ENCODE peak calls at places on chromosome 13, in four cellular contexts. One of them, this sample, is unnamed. For H3K36me3, the result is how much of the 10 kb centered on the place peaks cover.

GRCh38 chr13:51614350-51614786 is 30.1 kb downstream of the WDFY2 start:
- DNase-seq in H1: no peak
- DNase-seq in upper lobe of left lung: no peak
- DNase-seq in transverse colon: peak
- DNase-seq in this sample: no peak

GRCh38 chr13:23557043-23557442 is 13.2 kb upstream of the TNFRSF19 start:
- DNase-seq in transverse colon: no peak
- DNase-seq in upper lobe of left lung: no peak
- DNase-seq in H1: no peak
- DNase-seq in this sample: no peak

GRCh38 chr13:33276581-33276980 is 9.0 kb downstream of the STARD13 start:
- DNase-seq in transverse colon: no peak
- DNase-seq in upper lobe of left lung: no peak
- DNase-seq in H1: no peak
- DNase-seq in this sample: no peak

GRCh38 chr13:94433055-94433947 is 46.2 kb downstream of the DCT start:
- DNase-seq in transverse colon: peak
- DNase-seq in upper lobe of left lung: peak
- DNase-seq in H1: peak
- DNase-seq in this sample: no peak

GRCh38 chr13:113001251-113002140 is 32.5 kb downstream of the MCF2L start:
- DNase-seq in transverse colon: peak
- DNase-seq in H1: no peak
- DNase-seq in upper lobe of left lung: peak
- DNase-seq in this sample: no peak

GRCh38 chr13:32376642-32377418 is 51.1 kb downstream of the N4BP2L1 start:
- DNase-seq in transverse colon: no peak
- DNase-seq in upper lobe of left lung: no peak
- DNase-seq in H1: no peak
- DNase-seq in this sample: no peak

GRCh38 chr13:113904411-113904810 is 40.5 kb upstream of the GAS6 start:
- DNase-seq in H1: peak
- DNase-seq in upper lobe of left lung: peak
- DNase-seq in transverse colon: peak
- DNase-seq in this sample: no peak

GRCh38 chr13:114102521-114103288 is 29.7 kb downstream of the RASA3 start:
- DNase-seq in upper lobe of left lung: peak
- DNase-seq in transverse colon: peak
- DNase-seq in H1: no peak
- DNase-seq in this sample: no peak

GRCh38 chr13:77034883-77035282 is 7.9 kb upstream of the FBXL3 start:
- DNase-seq in H1: no peak
- DNase-seq in upper lobe of left lung: no peak
- DNase-seq in transverse colon: no peak
- DNase-seq in this sample: no peak

GRCh38 chr13:100301418-100301817 is 212.5 kb downstream of the PCCA start:
- DNase-seq in upper lobe of left lung: no peak
- DNase-seq in H1: no peak
- DNase-seq in transverse colon: no peak
- DNase-seq in this sample: no peak

GRCh38 chr13:84096221-84096620 is 213.9 kb upstream of the SLITRK1 start:
- DNase-seq in H1: no peak
- DNase-seq in transverse colon: no peak
- DNase-seq in upper lobe of left lung: no peak
- DNase-seq in this sample: no peak

GRCh38 chr13:114087430-114087829 is 45.0 kb downstream of the RASA3 start:
- DNase-seq in upper lobe of left lung: peak
- DNase-seq in transverse colon: no peak
- DNase-seq in H1: no peak
- DNase-seq in this sample: no peak

GRCh38 chr13:34805347-34805746 is 136.7 kb upstream of the NBEA start:
- DNase-seq in upper lobe of left lung: no peak
- DNase-seq in transverse colon: no peak
- DNase-seq in H1: no peak
- DNase-seq in this sample: no peak

GRCh38 chr13:52848455-52849190 is at the start of gene PCDH8:
- DNase-seq in upper lobe of left lung: no peak
- DNase-seq in transverse colon: no peak
- DNase-seq in H1: peak
- DNase-seq in this sample: no peak

GRCh38 chr13:44815507-44816074 is 173.7 kb downstream of the NUFIP1 start:
- DNase-seq in upper lobe of left lung: peak
- DNase-seq in transverse colon: no peak
- DNase-seq in H1: no peak
- DNase-seq in this sample: no peak

GRCh38 chr13:101115762-101116161 is 300.5 kb downstream of the NALCN start:
- DNase-seq in transverse colon: no peak
- DNase-seq in upper lobe of left lung: no peak
- DNase-seq in H1: no peak
- DNase-seq in this sample: no peak

GRCh38 chr13:21979156-21979819 is 308.4 kb downstream of the FGF9 start:
- DNase-seq in transverse colon: no peak
- DNase-seq in upper lobe of left lung: no peak
- DNase-seq in H1: no peak
- DNase-seq in this sample: no peak

GRCh38 chr13:64591981-64592380 is 2638.2 kb downstream of the PCDH9 start:
- DNase-seq in upper lobe of left lung: no peak
- DNase-seq in H1: no peak
- DNase-seq in transverse colon: no peak
- DNase-seq in this sample: no peak

GRCh38 chr13:63838366-63839110 is 2422.9 kb upstream of the PCDH20 start:
- DNase-seq in upper lobe of left lung: no peak
- DNase-seq in H1: peak
- DNase-seq in transverse colon: no peak
- DNase-seq in this sample: no peak

DNA sequence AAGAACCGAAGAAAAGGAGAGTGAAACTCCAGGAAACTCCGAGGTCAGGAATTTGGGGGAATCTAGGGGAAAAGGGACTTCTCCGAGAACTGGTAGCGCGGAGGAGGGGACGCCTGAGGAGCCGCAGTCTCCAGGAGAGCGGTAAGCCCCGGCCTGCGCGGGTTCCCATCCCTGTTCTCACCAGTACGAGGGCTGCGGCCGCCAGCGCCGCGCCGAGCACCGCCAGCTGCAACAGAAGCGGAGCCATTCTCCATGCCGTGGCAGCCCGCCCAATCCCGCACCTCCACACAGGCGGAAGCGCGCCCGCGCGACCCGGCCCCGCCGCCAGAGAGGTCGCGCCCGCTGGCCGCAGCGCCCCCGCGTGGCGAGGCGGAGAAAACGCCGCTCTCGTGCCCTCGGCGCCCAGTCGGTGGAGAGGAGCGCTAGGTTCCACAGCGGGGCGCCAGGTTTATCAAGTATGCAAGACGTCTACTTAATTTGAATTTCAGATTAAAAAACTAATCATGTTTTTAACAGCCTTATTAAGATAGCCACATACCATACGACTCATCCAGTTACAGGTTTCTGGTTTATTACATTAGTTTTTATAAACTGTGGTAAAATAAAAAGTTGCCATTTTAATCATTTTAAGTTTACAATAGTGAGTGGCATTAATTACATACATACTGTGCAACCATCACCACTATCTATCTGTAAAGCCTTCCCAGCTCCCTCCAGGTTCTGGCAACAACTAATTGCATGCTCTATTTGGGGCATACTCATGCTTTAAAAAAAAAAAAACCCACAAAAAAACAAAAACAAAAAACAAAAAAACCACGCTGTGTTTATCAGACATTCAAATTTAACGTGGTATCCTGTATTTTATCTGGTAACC is at the start of gene ALG5:
- DNase-seq in H1: peak
- DNase-seq in transverse colon: peak
- DNase-seq in upper lobe of left lung: peak
- DNase-seq in this sample: peak
- TF ChIP-seq POLR2A in H1: peak
- TF ChIP-seq POLR2A in transverse colon: peak
- TF ChIP-seq POLR2A in upper lobe of left lung: peak
- TF ChIP-seq POLR2A in this sample: peak

DNA sequence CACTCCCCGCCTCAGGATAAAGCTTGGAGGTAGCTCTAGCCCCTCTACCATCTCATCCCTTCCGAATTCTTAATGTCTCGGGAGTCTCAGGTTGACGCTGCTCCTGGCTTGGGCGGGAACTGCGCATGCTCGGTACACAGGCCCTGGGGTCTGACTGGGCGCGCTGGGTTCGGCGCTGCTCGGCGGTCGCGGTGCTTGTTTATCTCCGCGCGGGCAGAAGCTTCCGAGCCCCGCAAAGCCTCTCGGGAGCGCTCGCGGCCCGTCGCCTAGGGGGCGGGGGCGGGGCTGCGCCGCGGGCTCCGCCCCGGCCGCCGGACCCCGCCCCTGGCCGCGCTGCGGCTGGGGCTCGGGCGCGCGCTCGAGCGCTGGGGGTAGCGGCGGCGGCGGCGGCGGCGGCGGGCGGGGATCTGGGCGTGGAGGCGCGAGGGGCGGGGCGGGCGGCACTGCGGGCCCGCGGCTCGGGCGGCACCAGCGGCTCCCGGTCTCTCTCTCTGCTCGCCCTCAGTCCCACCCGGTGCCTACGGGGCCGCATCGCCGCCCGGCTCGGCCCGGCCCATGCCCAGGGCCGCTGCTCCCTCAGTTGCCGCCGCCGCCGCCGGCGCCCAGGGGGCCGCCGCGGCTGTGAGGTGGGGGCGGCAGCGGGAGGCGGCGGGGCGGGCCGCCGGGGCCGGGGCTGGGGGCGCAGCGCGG is at the start of gene RAP2A:
- DNase-seq in H1: peak
- DNase-seq in transverse colon: peak
- DNase-seq in upper lobe of left lung: peak
- DNase-seq in this sample: peak
- TF ChIP-seq CTCF in H1: no peak
- TF ChIP-seq CTCF in transverse colon: no peak
- TF ChIP-seq CTCF in upper lobe of left lung: no peak
- TF ChIP-seq CTCF in this sample: no peak

DNA sequence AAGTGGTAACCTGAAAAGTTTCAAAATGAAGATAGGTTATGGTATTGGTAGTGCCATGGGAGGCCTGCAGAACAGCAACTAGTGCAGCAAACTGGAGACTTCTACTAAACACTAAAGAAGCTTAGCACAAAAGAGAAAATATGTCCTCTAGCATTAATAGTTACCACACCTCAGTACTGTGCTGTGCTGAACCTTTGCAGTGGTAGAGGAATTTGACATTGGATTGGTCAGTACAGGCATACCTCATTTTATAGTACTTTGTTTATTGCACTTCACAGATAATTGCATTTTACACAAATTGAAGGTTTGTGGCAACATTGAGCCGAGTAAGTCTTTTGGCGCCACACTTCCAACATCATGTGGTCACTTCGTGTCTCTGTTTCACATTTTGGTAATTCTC is 40.4 kb downstream of the ZMYM2 start:
- DNase-seq in transverse colon: no peak
- DNase-seq in upper lobe of left lung: no peak
- DNase-seq in H1: no peak
- DNase-seq in this sample: no peak
- H3K36me3 ChIP-seq in transverse colon: under half
- H3K36me3 ChIP-seq in upper lobe of left lung: under half
- H3K36me3 ChIP-seq in H1: under half
- H3K36me3 ChIP-seq in this sample: under half

GRCh38 chr13:50081899-50082425 is 66.7 kb downstream of the KCNRG start:
- DNase-seq in upper lobe of left lung: peak
- DNase-seq in transverse colon: peak
- DNase-seq in H1: peak
- DNase-seq in this sample: peak
- TF ChIP-seq POLR2A in upper lobe of left lung: peak
- TF ChIP-seq POLR2A in transverse colon: peak
- TF ChIP-seq POLR2A in H1: no peak
- TF ChIP-seq POLR2A in this sample: peak

GRCh38 chr13:37109080-37109678 is 3.7 kb upstream of the CSNK1A1L start:
- DNase-seq in H1: no peak
- DNase-seq in upper lobe of left lung: no peak
- DNase-seq in transverse colon: no peak
- DNase-seq in this sample: no peak
- TF ChIP-seq CTCF in H1: peak
- TF ChIP-seq CTCF in upper lobe of left lung: no peak
- TF ChIP-seq CTCF in transverse colon: peak
- TF ChIP-seq CTCF in this sample: peak

GRCh38 chr13:30019648-30020626 is 169.5 kb upstream of the UBL3 start:
- DNase-seq in transverse colon: no peak
- DNase-seq in H1: no peak
- DNase-seq in upper lobe of left lung: no peak
- DNase-seq in this sample: no peak
- H3K36me3 ChIP-seq in transverse colon: under half
- H3K36me3 ChIP-seq in H1: under half
- H3K36me3 ChIP-seq in upper lobe of left lung: under half
- H3K36me3 ChIP-seq in this sample: under half

GRCh38 chr13:41196011-41196410 is 1.6 kb upstream of the KBTBD7 start:
- DNase-seq in upper lobe of left lung: no peak
- DNase-seq in H1: no peak
- DNase-seq in transverse colon: no peak
- DNase-seq in this sample: no peak

GRCh38 chr13:41196620-41197019 is 2.3 kb upstream of the KBTBD7 start:
- DNase-seq in upper lobe of left lung: no peak
- DNase-seq in transverse colon: no peak
- DNase-seq in H1: no peak
- DNase-seq in this sample: no peak

GRCh38 chr13:41193469-41193868 is 900 bp downstream of the KBTBD7 start:
- DNase-seq in H1: no peak
- DNase-seq in transverse colon: no peak
- DNase-seq in upper lobe of left lung: no peak
- DNase-seq in this sample: no peak

GRCh38 chr13:41199061-41199460 is 4.7 kb upstream of the KBTBD7 start:
- DNase-seq in transverse colon: no peak
- DNase-seq in H1: no peak
- DNase-seq in upper lobe of left lung: no peak
- DNase-seq in this sample: no peak

GRCh38 chr13:41193919-41194824 is at the start of gene KBTBD7:
- DNase-seq in H1: peak
- DNase-seq in upper lobe of left lung: peak
- DNase-seq in transverse colon: peak
- DNase-seq in this sample: peak
- TF ChIP-seq POLR2A in H1: peak
- TF ChIP-seq POLR2A in upper lobe of left lung: peak
- TF ChIP-seq POLR2A in transverse colon: peak
- TF ChIP-seq POLR2A in this sample: peak

DNA sequence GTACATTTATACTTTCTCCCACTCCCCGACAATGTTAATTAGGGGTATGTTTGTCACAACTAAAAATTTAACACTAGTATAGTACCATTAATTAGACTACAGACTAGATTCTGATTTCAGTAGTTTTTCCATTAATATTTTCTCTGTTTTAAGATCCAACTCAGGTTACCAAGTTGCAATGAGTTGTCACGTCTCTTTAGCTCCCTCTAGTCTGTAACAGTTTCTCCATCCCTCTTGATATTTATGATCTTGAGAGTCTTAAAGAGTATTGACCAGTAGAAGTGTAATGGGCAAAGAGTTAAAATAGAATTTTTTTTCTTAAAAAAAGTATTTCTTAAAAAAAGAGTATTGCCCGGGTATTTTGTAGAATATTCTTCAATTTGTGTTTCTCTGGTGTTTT is 598.1 kb downstream of the TBC1D4 start:
- DNase-seq in H1: no peak
- DNase-seq in transverse colon: no peak
- DNase-seq in upper lobe of left lung: no peak
- DNase-seq in this sample: no peak
- TF ChIP-seq CTCF in H1: no peak
- TF ChIP-seq CTCF in transverse colon: no peak
- TF ChIP-seq CTCF in upper lobe of left lung: no peak
- TF ChIP-seq CTCF in this sample: no peak

This sample was measured in Peyer's patch.